ENCODE peak calls at places on chromosomes 4 and X, in four cellular contexts. One of them, this sample, is unnamed.
A peak's percentile ranks its signal among the peaks of the same experiment; 100 is the strongest.

GRCh38 chrX:76148753-76149152 is 24.1 kb upstream of the PBDC1 start:
- DNase-seq in uterus: peak; percentile 36
- DNase-seq in H1: no peak
- DNase-seq in HFF-Myc: no peak
- DNase-seq in this sample: peak; percentile 75

GRCh38 chr4:112516401-112517066 is 554 bp upstream of the NEUROG2 start:
- DNase-seq in uterus: no peak
- DNase-seq in H1: no peak
- DNase-seq in HFF-Myc: no peak
- DNase-seq in this sample: peak; percentile 54

GRCh38 chrX:79330022-79330421 is 37.1 kb downstream of the ITM2A start:
- DNase-seq in uterus: no peak
- DNase-seq in H1: no peak
- DNase-seq in HFF-Myc: no peak
- DNase-seq in this sample: no peak

GRCh38 chr4:105666693-105667092 is 41.8 kb downstream of the INTS12 start:
- DNase-seq in uterus: no peak
- DNase-seq in H1: no peak
- DNase-seq in HFF-Myc: no peak
- DNase-seq in this sample: peak; percentile 43

GRCh38 chr4:19913670-19914069 is 338.0 kb upstream of the SLIT2 start:
- DNase-seq in uterus: no peak
- DNase-seq in H1: no peak
- DNase-seq in HFF-Myc: no peak
- DNase-seq in this sample: no peak

GRCh38 chr4:144656857-144657256 is 10.9 kb downstream of the HHIP start:
- DNase-seq in uterus: no peak
- DNase-seq in H1: no peak
- DNase-seq in HFF-Myc: no peak
- DNase-seq in this sample: no peak

GRCh38 chr4:176838611-176839411 is 46.1 kb upstream of the VEGFC start:
- DNase-seq in uterus: no peak
- DNase-seq in H1: no peak
- DNase-seq in HFF-Myc: peak; percentile 63
- DNase-seq in this sample: no peak

GRCh38 chr4:145799225-145799624 is 119.3 kb downstream of the C4orf51 start:
- DNase-seq in uterus: no peak
- DNase-seq in H1: no peak
- DNase-seq in HFF-Myc: no peak
- DNase-seq in this sample: no peak

GRCh38 chrX:13752646-13753045 is 18.1 kb downstream of the OFD1 start:
- DNase-seq in uterus: no peak
- DNase-seq in H1: no peak
- DNase-seq in HFF-Myc: no peak
- DNase-seq in this sample: peak; percentile 15

GRCh38 chrX:39877919-39878318 is 219.8 kb downstream of the BCOR start:
- DNase-seq in uterus: no peak
- DNase-seq in H1: no peak
- DNase-seq in HFF-Myc: no peak
- DNase-seq in this sample: no peak

GRCh38 chr4:6575503-6576240 is 683 bp downstream of the MAN2B2 start:
- DNase-seq in uterus: no peak
- DNase-seq in H1: no peak
- DNase-seq in HFF-Myc: no peak
- DNase-seq in this sample: no peak

GRCh38 chr4:71498002-71498401 is 159.2 kb downstream of the SLC4A4 start:
- DNase-seq in uterus: no peak
- DNase-seq in H1: no peak
- DNase-seq in HFF-Myc: no peak
- DNase-seq in this sample: no peak

GRCh38 chr4:139647184-139647583 is 18.4 kb upstream of the MGST2 start:
- DNase-seq in uterus: no peak
- DNase-seq in H1: no peak
- DNase-seq in HFF-Myc: no peak
- DNase-seq in this sample: no peak

GRCh38 chr4:112807083-112807482 is 170.1 kb downstream of the LARP7 start:
- DNase-seq in uterus: no peak
- DNase-seq in H1: no peak
- DNase-seq in HFF-Myc: no peak
- DNase-seq in this sample: no peak

GRCh38 chr4:139969635-139970266 is 184.2 kb downstream of the MAML3 start:
- DNase-seq in uterus: no peak
- DNase-seq in H1: no peak
- DNase-seq in HFF-Myc: no peak
- DNase-seq in this sample: no peak

GRCh38 chr4:145565328-145565727 is 53.9 kb upstream of the MMAA start:
- DNase-seq in uterus: no peak
- DNase-seq in H1: no peak
- DNase-seq in HFF-Myc: no peak
- DNase-seq in this sample: peak; percentile 29

GRCh38 chrX:39834600-39834999 is 263.2 kb downstream of the BCOR start:
- DNase-seq in uterus: no peak
- DNase-seq in H1: no peak
- DNase-seq in HFF-Myc: no peak
- DNase-seq in this sample: no peak

GRCh38 chr4:47990145-47990544 is 26.3 kb downstream of the CNGA1 start:
- DNase-seq in uterus: no peak
- DNase-seq in H1: no peak
- DNase-seq in HFF-Myc: no peak
- DNase-seq in this sample: no peak

GRCh38 chr4:157514711-157515110 is 294.2 kb downstream of the GRIA2 start:
- DNase-seq in uterus: no peak
- DNase-seq in H1: peak; percentile 39
- DNase-seq in HFF-Myc: no peak
- DNase-seq in this sample: no peak

GRCh38 chr4:186852078-186852420 is 128.4 kb upstream of the FAT1 start:
- DNase-seq in uterus: no peak
- DNase-seq in H1: no peak
- DNase-seq in HFF-Myc: no peak
- DNase-seq in this sample: no peak

GRCh38 chr4:43112139-43112538 is 219.6 kb downstream of the GRXCR1 start:
- DNase-seq in uterus: no peak
- DNase-seq in H1: no peak
- DNase-seq in HFF-Myc: no peak
- DNase-seq in this sample: no peak

GRCh38 chr4:168634276-168634802 is 137.5 kb downstream of the PALLD start:
- DNase-seq in uterus: peak; percentile 39
- DNase-seq in H1: no peak
- DNase-seq in HFF-Myc: peak; percentile 96
- DNase-seq in this sample: no peak

GRCh38 chr4:15286041-15286440 is 141.8 kb upstream of the C1QTNF7 start:
- DNase-seq in uterus: no peak
- DNase-seq in H1: no peak
- DNase-seq in HFF-Myc: no peak
- DNase-seq in this sample: no peak

GRCh38 chrX:10143071-10143983 is 13.4 kb upstream of the CLCN4 start:
- DNase-seq in uterus: no peak
- DNase-seq in H1: no peak
- DNase-seq in HFF-Myc: no peak
- DNase-seq in this sample: no peak

GRCh38 chr4:41204400-41204978 is 9.9 kb downstream of the APBB2 start:
- DNase-seq in uterus: peak; percentile 31
- DNase-seq in H1: no peak
- DNase-seq in HFF-Myc: no peak
- DNase-seq in this sample: no peak

GRCh38 chr4:76270776-76271175 is 19.3 kb downstream of the FAM47E start:
- DNase-seq in uterus: no peak
- DNase-seq in H1: no peak
- DNase-seq in HFF-Myc: no peak
- DNase-seq in this sample: no peak

GRCh38 chr4:65310586-65310985 is 359.7 kb downstream of the EPHA5 start:
- DNase-seq in uterus: no peak
- DNase-seq in H1: no peak
- DNase-seq in HFF-Myc: no peak
- DNase-seq in this sample: no peak

GRCh38 chr4:6591781-6592180 is 16.8 kb downstream of the MAN2B2 start:
- DNase-seq in uterus: no peak
- DNase-seq in H1: no peak
- DNase-seq in HFF-Myc: no peak
- DNase-seq in this sample: no peak

GRCh38 chr4:74598611-74599325 is 153.8 kb downstream of the AREG start:
- DNase-seq in uterus: no peak
- DNase-seq in H1: no peak
- DNase-seq in HFF-Myc: no peak
- DNase-seq in this sample: no peak

GRCh38 chr4:73309211-73309610 is 50.6 kb upstream of the ANKRD17 start:
- DNase-seq in uterus: no peak
- DNase-seq in H1: no peak
- DNase-seq in HFF-Myc: no peak
- DNase-seq in this sample: no peak

GRCh38 chr4:73312967-73313366 is 54.4 kb upstream of the ANKRD17 start:
- DNase-seq in uterus: no peak
- DNase-seq in H1: no peak
- DNase-seq in HFF-Myc: no peak
- DNase-seq in this sample: no peak

GRCh38 chr4:73308286-73308685 is 49.7 kb upstream of the ANKRD17 start:
- DNase-seq in uterus: no peak
- DNase-seq in H1: no peak
- DNase-seq in HFF-Myc: no peak
- DNase-seq in this sample: peak; percentile 21

GRCh38 chr4:73315091-73315490 is 56.5 kb upstream of the ANKRD17 start:
- DNase-seq in uterus: no peak
- DNase-seq in H1: no peak
- DNase-seq in HFF-Myc: peak; percentile 66
- DNase-seq in this sample: no peak

DNA sequence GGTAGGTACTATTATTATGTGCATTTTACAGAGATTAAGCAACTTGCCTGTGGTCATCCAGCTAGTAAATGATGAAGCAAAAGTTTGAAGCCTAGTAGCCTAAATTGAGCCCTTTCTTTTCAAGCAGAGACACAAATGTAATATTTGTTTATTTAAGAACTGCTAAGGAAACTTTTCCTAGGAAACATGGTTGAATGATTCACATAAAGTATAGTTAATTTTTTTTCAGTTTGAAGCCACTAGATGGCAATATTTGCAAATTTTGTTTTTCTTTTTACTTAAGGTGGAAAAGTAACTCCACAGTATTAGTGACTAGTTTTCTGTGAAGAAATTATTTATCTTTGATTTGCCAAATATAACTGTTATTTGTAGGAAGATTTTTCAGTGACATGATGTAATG is 52.8 kb upstream of the ANKRD17 start:
- DNase-seq in uterus: no peak
- DNase-seq in H1: no peak
- DNase-seq in HFF-Myc: no peak
- DNase-seq in this sample: peak; percentile 40
- TF ChIP-seq CTCF in uterus: peak; percentile 25
- TF ChIP-seq CTCF in H1: no peak
- TF ChIP-seq CTCF in HFF-Myc: no peak
- TF ChIP-seq CTCF in this sample: peak; percentile 49

DNA sequence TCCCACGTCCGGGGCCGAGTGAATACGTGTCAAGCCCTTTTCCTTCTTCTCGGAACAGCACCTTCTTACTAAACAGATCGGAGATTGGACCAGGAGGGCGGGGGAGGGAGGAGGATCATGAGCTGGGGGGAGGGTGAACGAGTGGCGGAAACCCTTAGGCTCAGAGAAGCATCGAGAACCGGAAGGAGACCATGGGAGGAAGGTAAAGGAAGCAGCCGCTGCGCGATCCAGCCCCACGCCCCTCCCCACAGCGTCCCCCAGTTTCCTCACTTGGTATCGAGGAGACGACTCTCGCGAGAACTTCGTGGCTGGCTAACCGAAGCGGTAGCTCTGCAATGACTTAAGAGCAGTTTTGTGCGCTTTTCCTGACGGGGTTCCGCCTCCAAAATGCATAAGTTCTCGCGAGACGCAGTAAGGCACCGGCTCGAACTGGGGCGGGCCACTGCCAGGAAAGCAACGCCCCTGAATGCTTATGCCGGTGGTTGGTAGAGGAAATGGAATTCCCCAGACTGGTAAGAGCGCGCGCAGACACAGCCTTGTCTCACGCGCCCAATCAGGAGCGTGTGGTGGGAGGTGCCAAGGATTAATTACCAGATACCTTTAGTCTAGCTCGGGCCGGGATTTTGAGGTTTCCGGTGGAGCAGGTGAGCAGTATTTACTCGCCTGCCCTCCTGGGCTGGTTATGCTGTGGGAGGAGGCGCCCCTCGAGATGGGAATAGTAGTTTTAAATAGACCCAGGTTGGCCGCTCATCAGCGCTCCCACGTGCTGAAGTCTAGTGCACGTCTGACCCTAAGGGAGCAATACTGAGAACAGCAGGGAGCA is 534 bp upstream of the UBE2D3 start:
- DNase-seq in uterus: peak; percentile 99
- DNase-seq in H1: peak; percentile 99
- DNase-seq in HFF-Myc: peak; percentile 100
- DNase-seq in this sample: peak; percentile 100
- TF ChIP-seq CTCF in uterus: no peak
- TF ChIP-seq CTCF in H1: no peak
- TF ChIP-seq CTCF in HFF-Myc: no peak
- TF ChIP-seq CTCF in this sample: peak; percentile 19

DNA sequence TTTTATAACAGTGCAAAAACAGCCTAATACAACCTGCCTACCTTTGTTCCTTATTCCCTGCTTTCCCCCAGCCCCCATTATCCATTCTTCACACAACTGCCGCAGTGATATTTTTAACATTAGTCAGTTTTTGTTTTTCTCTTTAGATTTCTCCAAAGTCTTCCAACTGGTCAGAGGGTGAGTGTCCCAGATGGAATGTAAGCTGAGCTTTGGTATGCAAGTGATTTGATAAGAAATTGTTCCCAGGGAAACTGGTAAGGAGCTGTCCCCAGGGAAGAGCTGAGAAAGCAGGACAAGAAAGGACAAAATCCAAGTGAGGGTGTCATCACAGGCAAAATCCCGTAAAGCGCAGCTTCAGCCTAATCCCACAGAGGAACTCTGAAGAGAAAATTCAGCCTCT is 475.5 kb upstream of the ADGRL3 start:
- DNase-seq in uterus: no peak
- DNase-seq in H1: no peak
- DNase-seq in HFF-Myc: peak; percentile 32
- DNase-seq in this sample: no peak
- TF ChIP-seq CTCF in uterus: no peak
- TF ChIP-seq CTCF in H1: no peak
- TF ChIP-seq CTCF in HFF-Myc: no peak
- TF ChIP-seq CTCF in this sample: no peak

GRCh38 chr4:8391972-8392371 is 48.6 kb downstream of the ACOX3 start:
- DNase-seq in uterus: peak; percentile 61
- DNase-seq in H1: no peak
- DNase-seq in HFF-Myc: peak; percentile 79
- DNase-seq in this sample: no peak
- TF ChIP-seq CTCF in uterus: no peak
- TF ChIP-seq CTCF in H1: no peak
- TF ChIP-seq CTCF in HFF-Myc: no peak
- TF ChIP-seq CTCF in this sample: no peak

GRCh38 chr4:103938488-103938887 is 218.7 kb upstream of the TACR3 start:
- DNase-seq in uterus: no peak
- DNase-seq in H1: no peak
- DNase-seq in HFF-Myc: no peak
- DNase-seq in this sample: no peak
- TF ChIP-seq CTCF in uterus: no peak
- TF ChIP-seq CTCF in H1: no peak
- TF ChIP-seq CTCF in HFF-Myc: no peak
- TF ChIP-seq CTCF in this sample: no peak